ENCODE peak calls at places on chromosomes 13 and 19, in seven cellular contexts. I is Caco-2, U is psoas muscle, D is left ventricle myocardium inferior, B is transverse colon, V is heart right ventricle, E is colonic mucosa. C is an unnamed sample.

GRCh38 chr19:12260236-12260635 is 34.4 kb downstream of the ZNF44 start:
- DNase-seq in I (no peak), U (no peak), D (no peak), B (no peak), V (no peak), E (no peak), C (no peak)

GRCh38 chr19:51168571-51169282 is 26.6 kb downstream of the SIGLEC7 start:
- DNase-seq in I (no peak), U (no peak), D (no peak), B (no peak), V (no peak), E (no peak), C (no peak)

GRCh38 chr13:110261166-110262081 is 45.5 kb downstream of the COL4A1 start:
- DNase-seq in I (no peak), U (no peak), D (no peak), B (no peak), V (no peak), E (no peak), C (no peak)

GRCh38 chr13:79782541-79783216 is 301.7 kb downstream of the NDFIP2 start:
- DNase-seq in I (peak; percentile 76), U (no peak), D (peak; percentile 68), B (no peak), V (peak; percentile 77), E (peak; percentile 29), C (peak; percentile 79)

GRCh38 chr13:101127741-101128353 is 288.5 kb downstream of the NALCN start:
- DNase-seq in I (peak; percentile 23), U (no peak), D (no peak), B (no peak), V (no peak), E (no peak), C (peak; percentile 8)

GRCh38 chr13:26991508-26992181 is 180.0 kb downstream of the USP12 start:
- DNase-seq in I (no peak), U (no peak), D (no peak), B (no peak), V (no peak), E (no peak), C (no peak)

GRCh38 chr19:16589917-16590316 is 17.7 kb upstream of the SLC35E1 start:
- DNase-seq in I (no peak), U (no peak), D (no peak), B (no peak), V (no peak), E (no peak), C (peak; percentile 73)

GRCh38 chr19:47436712-47437401 is 17.5 kb upstream of the MEIS3 start:
- DNase-seq in I (peak; percentile 88), U (peak; percentile 87), D (peak; percentile 68), B (peak; percentile 85), V (peak; percentile 74), E (peak; percentile 82), C (peak; percentile 83)

GRCh38 chr19:46753420-46754155 is 7.3 kb upstream of the STRN4 start:
- DNase-seq in I (peak; percentile 64), U (no peak), D (peak; percentile 41), B (peak; percentile 78), V (no peak), E (peak; percentile 76), C (peak; percentile 74)

GRCh38 chr13:51619614-51620013 is 35.4 kb downstream of the WDFY2 start:
- DNase-seq in I (no peak), U (no peak), D (no peak), B (no peak), V (no peak), E (no peak), C (no peak)

GRCh38 chr19:12974301-12975220 is 5.2 kb downstream of the DAND5 start:
- DNase-seq in I (no peak), U (no peak), D (no peak), B (no peak), V (no peak), E (no peak), C (peak; percentile 36)

GRCh38 chr19:41799444-41800000 is 3.1 kb downstream of the CEACAM3 start:
- DNase-seq in I (peak; percentile 30), U (no peak), D (no peak), B (peak; percentile 38), V (no peak), E (no peak), C (peak; percentile 94)

GRCh38 chr13:78137404-78138142 is 218.9 kb upstream of the EDNRB start:
- DNase-seq in I (peak; percentile 76), U (no peak), D (no peak), B (no peak), V (no peak), E (no peak), C (peak; percentile 3)

GRCh38 chr13:100298116-100298681 is 209.3 kb downstream of the PCCA start:
- DNase-seq in I (no peak), U (no peak), D (no peak), B (no peak), V (no peak), E (no peak), C (no peak)

GRCh38 chr19:42433503-42434260 is 6.5 kb upstream of the LIPE start:
- DNase-seq in I (peak; percentile 92), U (peak; percentile 91), D (peak; percentile 85), B (peak; percentile 93), V (peak; percentile 92), E (peak; percentile 97), C (peak; percentile 69)

GRCh38 chr19:23799321-23799720 is 40.6 kb upstream of the ZNF681 start:
- DNase-seq in I (no peak), U (no peak), D (no peak), B (no peak), V (no peak), E (no peak), C (no peak)

GRCh38 chr13:78650725-78651083 is 8.3 kb downstream of the OBI1 start:
- DNase-seq in I (no peak), U (no peak), D (no peak), B (no peak), V (no peak), E (no peak), C (no peak)

GRCh38 chr19:34336781-34337271 is 28.2 kb upstream of the GPI start:
- DNase-seq in I (peak; percentile 52), U (no peak), D (no peak), B (no peak), V (peak; percentile 44), E (no peak), C (no peak)

GRCh38 chr19:39696418-39696817 is 7.9 kb upstream of the LGALS14 start:
- DNase-seq in I (peak; percentile 41), U (no peak), D (no peak), B (no peak), V (no peak), E (no peak), C (no peak)

GRCh38 chr13:75052616-75053015 is 429.4 kb downstream of the TBC1D4 start:
- DNase-seq in I (no peak), U (no peak), D (no peak), B (no peak), V (no peak), E (no peak), C (no peak)

GRCh38 chr13:100347941-100348340 is 240.6 kb downstream of the GGACT start:
- DNase-seq in I (no peak), U (no peak), D (no peak), B (no peak), V (no peak), E (peak; percentile 29), C (no peak)

DNA sequence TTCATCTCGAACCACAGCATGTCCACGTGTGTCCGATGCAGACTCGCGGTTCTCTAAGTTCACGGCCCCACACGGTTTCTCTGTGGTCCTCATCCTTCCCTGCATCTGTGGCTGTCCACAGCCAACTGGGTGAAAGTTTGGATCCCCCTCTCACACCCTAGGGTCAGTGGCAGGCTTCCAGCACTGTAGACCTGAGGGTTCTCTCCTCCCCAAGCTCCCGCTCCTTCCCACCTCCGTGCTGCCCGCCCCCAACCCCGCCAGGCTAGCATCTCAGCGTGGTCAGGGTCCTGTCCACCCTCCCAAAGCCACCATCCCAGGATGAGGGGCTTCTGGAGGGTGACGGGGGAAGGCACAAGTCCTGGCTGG is 3.0 kb downstream of the ANGPTL4 start:
- DNase-seq in I (no peak), U (no peak), D (no peak), B (peak; percentile 30), V (no peak), E (no peak), C (peak; percentile 18)
- H3K4me1 ChIP-seq in I (no peaks in the 10 kb centered on the region), U (peaks cover 52% of the 10 kb centered on the region), D (peaks cover 93% of the 10 kb centered on the region), B (peaks cover 56% of the 10 kb centered on the region), V (peaks cover 41% of the 10 kb centered on the region), E (peaks cover 17% of the 10 kb centered on the region), C (peaks cover 63% of the 10 kb centered on the region)

DNA sequence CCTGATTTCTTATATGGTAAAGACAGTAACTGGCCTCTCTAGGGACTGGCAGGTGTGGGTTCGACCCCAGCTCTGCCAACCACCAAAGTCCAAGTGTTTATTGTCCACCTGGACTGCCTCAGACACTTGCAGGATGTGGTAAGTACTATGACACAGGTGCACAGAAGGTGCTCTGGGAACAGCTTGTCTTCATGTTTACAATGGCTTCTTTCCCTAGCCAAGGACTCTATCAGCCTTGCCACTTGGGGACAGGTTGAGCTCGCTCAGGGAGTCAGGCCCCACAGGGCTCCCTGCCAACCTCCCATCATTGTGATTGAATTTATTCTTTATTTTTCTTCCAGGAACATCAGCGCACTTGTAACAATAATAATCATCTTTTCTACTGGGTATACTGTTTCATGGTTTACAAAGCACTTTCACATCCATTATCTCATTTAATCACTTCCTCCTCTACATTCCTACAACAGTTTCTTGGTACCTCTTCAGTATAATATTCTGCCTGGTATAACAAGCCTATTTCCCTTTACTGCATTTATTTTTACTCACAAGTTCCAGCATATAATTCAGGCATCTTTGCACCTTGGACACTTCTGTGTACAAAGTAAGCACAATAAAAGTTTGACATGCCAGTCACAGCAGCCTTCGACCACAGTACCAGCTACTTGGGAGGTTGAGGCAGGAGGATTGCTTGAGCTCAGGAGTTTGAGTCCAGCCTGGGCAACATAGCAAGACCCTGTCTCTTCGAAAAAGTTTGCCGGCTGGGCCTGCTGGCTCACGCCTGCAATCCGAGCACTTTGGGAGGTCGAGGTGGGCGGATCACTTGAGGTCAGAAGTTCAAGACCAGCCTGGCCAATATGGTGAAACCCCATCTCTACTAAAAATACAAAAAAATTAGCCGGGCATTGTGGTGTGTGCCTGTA is 24.2 kb upstream of the GATAD2A start:
- DNase-seq in I (no peak), U (no peak), D (no peak), B (peak; percentile 42), V (no peak), E (peak; percentile 69), C (no peak)
- TF ChIP-seq CTCF in I (no peak), U (no peak), D (no peak), B (no peak), V (no peak), E (no peak), C (no peak)

GRCh38 chr19:37931941-37932655 is 25.1 kb downstream of the SIPA1L3 start:
- DNase-seq in I (peak; percentile 92), U (peak; percentile 58), D (peak; percentile 32), B (peak; percentile 89), V (peak; percentile 8), E (peak; percentile 89), C (peak; percentile 98)
- H3K4me1 ChIP-seq in I (peaks cover 45% of the 10 kb centered on the region), U (peaks cover 36% of the 10 kb centered on the region), D (peaks cover 37% of the 10 kb centered on the region), B (peaks cover 81% of the 10 kb centered on the region), V (peaks cover 19% of the 10 kb centered on the region), E (peaks cover 21% of the 10 kb centered on the region), C (peaks cover 57% of the 10 kb centered on the region)

DNA sequence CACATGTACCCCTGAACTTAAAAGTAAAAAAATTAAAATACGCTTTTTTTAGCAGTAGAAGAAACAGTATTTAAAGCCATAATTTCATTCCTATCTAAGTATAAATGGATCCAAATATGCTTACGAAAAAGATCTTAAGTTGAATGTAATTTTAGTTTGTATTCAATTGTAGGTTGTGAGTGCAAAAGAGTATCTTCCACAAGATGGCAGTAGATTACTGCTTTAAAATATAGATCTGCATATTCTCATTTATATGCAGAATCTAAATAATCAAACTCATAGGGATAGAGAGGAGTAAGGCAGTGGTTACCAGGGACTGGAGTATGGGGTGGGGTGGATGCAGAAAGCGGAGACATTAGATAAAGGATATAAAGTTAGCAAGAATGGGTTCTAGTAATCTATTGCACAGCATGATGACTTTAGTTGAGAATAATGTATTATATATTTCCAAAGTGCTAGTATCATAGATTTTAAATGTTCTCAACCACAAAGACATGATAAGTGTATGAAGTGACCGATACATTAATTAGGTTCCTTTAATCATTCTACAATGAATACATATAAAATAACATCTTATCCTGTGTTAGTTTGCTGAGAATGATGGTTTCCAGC is 14.2 kb downstream of the OR7A17 start:
- DNase-seq in I (no peak), U (no peak), D (no peak), B (no peak), V (no peak), E (no peak), C (no peak)
- TF ChIP-seq CTCF in I (peak; percentile 31), U (peak; percentile 14), D (peak; percentile 53), B (peak; percentile 33), V (peak; percentile 40), E (peak; percentile 17), C (peak; percentile 22)

C was measured in thyroid gland.